ENCODE peak calls at places on chromosomes 11 and 22, in six cellular contexts. W is astrocyte of the cerebellum, R is ACHN, K is midbrain, L is activated T-cell treated with anti-CD3 and anti-CD28 coated beads for 48 hours, X is IMR-90. O is an unnamed sample.

GRCh38 chr11:2375341-2375853 is 1.7 kb upstream of the CD81 start:
- DNase-seq in K (no peak), L (no peak), X (no peak), W (no peak), R (no peak), O (no peak)

GRCh38 chr11:23021287-23021863 is 161.1 kb upstream of the CCDC179 start:
- DNase-seq in R (peak), K (peak), W (peak), L (no peak), X (peak), O (no peak)

GRCh38 chr11:77347962-77348361 is 46.5 kb upstream of the GDPD4 start:
- DNase-seq in R (no peak), W (no peak), K (no peak), L (no peak), X (no peak), O (no peak)

GRCh38 chr22:44628856-44629255 is 73.1 kb upstream of the PRR5 start:
- DNase-seq in R (no peak), X (no peak), K (no peak), L (no peak), W (no peak), O (no peak)

GRCh38 chr11:12214751-12215150 is 104.4 kb downstream of the MICAL2 start:
- DNase-seq in K (no peak), R (no peak), L (no peak), W (no peak), X (peak), O (no peak)

GRCh38 chr11:17986007-17986710 is 26.7 kb downstream of the SERGEF start:
- DNase-seq in X (peak), R (no peak), K (no peak), L (no peak), W (peak), O (peak)

GRCh38 chr11:11620966-11621880 is 582 bp downstream of the GALNT18 start:
- DNase-seq in W (no peak), X (peak), L (peak), K (peak), R (peak), O (no peak)

GRCh38 chr11:119647254-119647653 is 81.7 kb downstream of the NECTIN1 start:
- DNase-seq in K (no peak), L (no peak), W (no peak), X (no peak), R (no peak), O (no peak)

GRCh38 chr22:24965822-24966626 is 13.5 kb downstream of the KIAA1671 start:
- DNase-seq in W (no peak), L (no peak), X (no peak), K (peak), R (peak), O (no peak)

GRCh38 chr11:12199231-12199948 is 89.0 kb downstream of the MICAL2 start:
- DNase-seq in W (no peak), K (no peak), X (no peak), L (no peak), R (no peak), O (no peak)

GRCh38 chr11:61541568-61541967 is 33.0 kb downstream of the LRRC10B start:
- DNase-seq in L (no peak), X (peak), W (no peak), K (no peak), R (no peak), O (peak)

GRCh38 chr11:36026315-36026968 is 82.6 kb downstream of the LDLRAD3 start:
- DNase-seq in R (no peak), W (no peak), X (no peak), L (no peak), K (no peak), O (no peak)

GRCh38 chr22:37742374-37743092 is 45.7 kb downstream of the TRIOBP start:
- DNase-seq in K (no peak), L (no peak), R (peak), W (peak), X (peak), O (peak)

GRCh38 chr11:110486176-110486575 is 56.4 kb downstream of the FDX1 start:
- DNase-seq in K (no peak), W (no peak), L (no peak), R (no peak), X (no peak), O (no peak)

GRCh38 chr11:117146521-117146920 is 2.4 kb downstream of the PAFAH1B2 start:
- DNase-seq in W (no peak), X (peak), R (no peak), K (no peak), L (no peak), O (no peak)

GRCh38 chr11:120326845-120327281 is 1.8 kb downstream of the TLCD5 start:
- DNase-seq in L (no peak), R (peak), X (peak), K (no peak), W (no peak), O (no peak)

GRCh38 chr11:115613986-115614625 is 109.9 kb upstream of the CADM1 start:
- DNase-seq in L (no peak), R (peak), X (peak), W (no peak), K (no peak), O (no peak)

GRCh38 chr11:14764899-14765527 is 121.4 kb downstream of the PDE3B start:
- DNase-seq in X (peak), R (no peak), W (peak), K (no peak), L (no peak), O (no peak)

GRCh38 chr11:14148653-14149273 is 186.2 kb downstream of the SPON1 start:
- DNase-seq in R (peak), W (peak), X (peak), L (no peak), K (peak), O (no peak)

GRCh38 chr11:112965601-112966125 is 4.4 kb downstream of the NCAM1 start:
- DNase-seq in X (no peak), W (no peak), L (no peak), K (no peak), R (no peak), O (no peak)

GRCh38 chr11:133906746-133907145 is 50.0 kb downstream of the IGSF9B start:
- DNase-seq in L (no peak), W (no peak), X (no peak), K (no peak), R (no peak), O (no peak)

GRCh38 chr22:50260801-50261614 is 475 bp downstream of the MAPK12 start:
- DNase-seq in K (peak), W (no peak), R (peak), L (peak), X (peak), O (no peak)

GRCh38 chr11:130548491-130548833 is 100.0 kb downstream of the ADAMTS15 start:
- DNase-seq in K (no peak), L (no peak), R (peak), W (no peak), X (peak), O (no peak)

GRCh38 chr22:22691716-22692701 is 47.6 kb downstream of the GGTLC2 start:
- DNase-seq in R (no peak), L (no peak), X (no peak), W (no peak), K (no peak), O (peak)

GRCh38 chr11:30991376-30991775 is 378.2 kb downstream of the DCDC1 start:
- DNase-seq in L (no peak), R (no peak), W (no peak), X (no peak), K (no peak), O (no peak)

GRCh38 chr11:119421941-119422504 is 949 bp downstream of the THY1 start:
- DNase-seq in W (no peak), X (peak), R (peak), K (peak), L (no peak), O (no peak)

GRCh38 chr11:64359712-64360402 is 895 bp downstream of the RPS6KA4 start:
- DNase-seq in K (no peak), W (no peak), L (peak), R (no peak), X (no peak), O (no peak)

GRCh38 chr11:57787920-57788716 is 26.5 kb downstream of the CTNND1 start:
- DNase-seq in X (no peak), K (no peak), R (no peak), W (no peak), L (no peak), O (no peak)

GRCh38 chr11:120642196-120642894 is 130.8 kb downstream of the GRIK4 start:
- DNase-seq in R (no peak), L (no peak), W (no peak), K (no peak), X (no peak), O (no peak)

GRCh38 chr22:20130739-20131592 is 638 bp upstream of the ZDHHC8 start:
- DNase-seq in K (peak), W (peak), R (peak), L (peak), X (peak), O (no peak)

GRCh38 chr11:83219095-83219494 is 25.6 kb downstream of the ANKRD42 start:
- DNase-seq in K (no peak), W (no peak), X (no peak), R (peak), L (no peak), O (no peak)